ENCODE peak calls at places on chromosomes 5 and 9, in six cellular contexts. M is hepatocyte, O is PC-3, H is GM23248, D is GM23338, V is neural progenitor cell. L is an unnamed sample. For H3K79me2, the result is how much of the 10 kb centered on the place peaks cover.

GRCh38 chr5:142915840-142916424 is 145.8 kb downstream of the ARHGAP26 start:
- DNase-seq in O (peak), M (peak), H (peak), D (peak), V (peak), L (peak)

GRCh38 chr5:42750507-42750906 is 6.1 kb upstream of the CCDC152 start:
- DNase-seq in D (no peak), H (no peak), M (no peak), O (no peak), V (no peak), L (no peak)

GRCh38 chr9:105206821-105207699 is 37.4 kb upstream of the SLC44A1 start:
- DNase-seq in D (no peak), M (no peak), V (no peak), H (peak), O (peak), L (no peak)

GRCh38 chr9:116391306-116391900 is 237.8 kb downstream of the PAPPA start:
- DNase-seq in M (peak), V (no peak), H (peak), O (peak), D (no peak), L (no peak)

GRCh38 chr5:107486489-107486888 is 184.2 kb downstream of the EFNA5 start:
- DNase-seq in M (no peak), V (no peak), D (no peak), H (peak), O (peak), L (no peak)

GRCh38 chr5:77155179-77155839 is 55.2 kb upstream of the PDE8B start:
- DNase-seq in O (no peak), V (no peak), M (no peak), H (no peak), D (no peak), L (no peak)

GRCh38 chr9:98656536-98656935 is 52.2 kb downstream of the GABBR2 start:
- DNase-seq in O (no peak), H (peak), V (no peak), M (no peak), D (no peak), L (no peak)

GRCh38 chr5:171365351-171365750 is 22.3 kb upstream of the NPM1 start:
- DNase-seq in V (peak), D (peak), M (no peak), H (peak), O (no peak), L (peak)

GRCh38 chr5:2003206-2003605 is 120.5 kb upstream of the IRX4 start:
- DNase-seq in D (no peak), V (no peak), O (no peak), H (no peak), M (no peak), L (no peak)

GRCh38 chr5:109668237-109668636 is 21.5 kb upstream of the MAN2A1 start:
- DNase-seq in V (no peak), M (no peak), O (no peak), D (no peak), H (no peak), L (no peak)

GRCh38 chr5:125081101-125081500 is 334.7 kb upstream of the ZNF608 start:
- DNase-seq in D (no peak), M (no peak), V (no peak), H (no peak), O (no peak), L (no peak)

GRCh38 chr5:136098171-136098570 is 34.5 kb upstream of the SMAD5 start:
- DNase-seq in H (no peak), O (no peak), M (no peak), V (no peak), D (no peak), L (no peak)

GRCh38 chr9:35994959-35995358 is 37.0 kb upstream of the OR2S2 start:
- DNase-seq in M (no peak), O (no peak), H (no peak), D (no peak), V (no peak), L (no peak)

GRCh38 chr9:136200424-136200823 is 4.5 kb downstream of the LHX3 start:
- DNase-seq in O (no peak), D (peak), M (no peak), H (no peak), V (no peak), L (no peak)

GRCh38 chr5:122751293-122751753 is 23.6 kb upstream of the SNX2 start:
- DNase-seq in D (peak), V (no peak), H (peak), O (no peak), M (peak), L (no peak)

GRCh38 chr5:43007911-43008368 is 32.2 kb downstream of the ANXA2R start:
- DNase-seq in M (peak), O (peak), D (peak), V (peak), H (peak), L (peak)

GRCh38 chr9:22455181-22455580 is 8.6 kb downstream of the DMRTA1 start:
- DNase-seq in M (no peak), H (no peak), O (peak), D (no peak), V (no peak), L (no peak)
- H3K4me2 ChIP-seq in M (no peak), H (no peak), O (no peak), D (no peak), V (no peak), L (no peak)

DNA sequence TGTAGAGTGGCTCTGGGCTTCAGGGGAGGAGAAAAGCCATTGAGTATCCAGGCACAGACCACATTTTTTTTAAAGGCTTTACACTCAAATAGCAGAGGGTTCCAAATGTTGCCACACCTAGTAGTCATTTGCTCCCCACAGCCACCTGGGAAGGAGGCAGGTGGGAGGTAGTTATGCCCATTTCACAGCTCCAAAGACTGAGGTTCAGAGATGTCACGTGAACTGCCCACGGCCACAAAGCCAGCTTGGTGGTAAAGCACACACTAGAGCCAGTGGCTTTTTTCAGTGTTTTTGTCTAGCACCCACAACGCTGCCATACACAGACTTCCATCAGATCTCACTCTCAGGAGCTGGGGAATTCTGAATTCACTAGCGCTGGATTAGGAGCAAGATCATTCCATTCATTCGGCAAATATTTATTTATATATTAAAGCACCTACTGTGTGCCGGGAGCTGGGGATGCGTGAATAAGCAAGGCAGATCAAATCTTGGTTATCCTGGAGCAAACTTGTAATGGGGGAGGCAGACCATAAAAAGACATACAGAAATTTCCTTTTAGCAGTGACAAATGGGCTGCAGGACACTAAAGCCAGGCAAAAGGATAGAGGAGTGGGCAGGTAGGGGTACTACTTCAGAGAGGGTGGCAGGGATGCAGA is 7.4 kb downstream of the WHRN start:
- DNase-seq in O (no peak), D (no peak), M (no peak), H (no peak), V (no peak), L (no peak)
- TF ChIP-seq EZH2phosphoT487 in O (no peak), D (no peak), M (no peak), H (no peak), V (no peak), L (no peak)

GRCh38 chr9:76223749-76224340 is 170.4 kb downstream of the RFK start:
- DNase-seq in M (no peak), O (no peak), D (no peak), H (peak), V (no peak), L (no peak)
- H3K79me2 ChIP-seq in M (under half), O (under half), D (under half), H (under half), V (under half), L (under half)

DNA sequence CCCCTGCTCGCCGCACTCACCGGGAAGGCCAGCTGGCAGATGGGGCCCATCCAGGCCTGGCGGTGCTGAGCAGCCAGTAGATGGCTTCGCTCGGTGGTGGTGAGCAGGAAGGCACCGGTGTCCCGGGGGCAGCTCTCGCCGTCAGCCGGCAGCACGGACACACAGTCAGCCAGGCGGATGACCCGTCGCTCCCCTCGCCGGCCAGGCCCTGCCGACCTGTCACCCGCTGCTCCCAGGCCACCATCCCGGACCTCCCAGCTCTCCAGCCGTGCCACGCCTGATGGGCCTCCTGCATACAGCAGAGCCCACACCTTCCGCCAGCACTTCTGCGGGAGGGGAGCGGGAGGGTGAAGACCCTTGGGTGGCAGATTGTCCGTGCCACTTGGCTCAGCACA is 1.4 kb downstream of the DOK3 start:
- DNase-seq in O (no peak), M (no peak), V (no peak), D (no peak), H (no peak), L (peak)
- H3K4me2 ChIP-seq in O (no peak), M (no peak), V (no peak), D (no peak), H (no peak), L (peak)

GRCh38 chr5:177592010-177592834 is at the start of gene TMED9:
- DNase-seq in M (peak), O (peak), H (peak), D (peak), V (peak), L (peak)
- TF ChIP-seq EZH2phosphoT487 in M (no peak), O (no peak), H (no peak), D (no peak), V (no peak), L (no peak)

GRCh38 chr5:174729075-174729680 is 4.8 kb downstream of the MSX2 start:
- DNase-seq in M (no peak), H (no peak), D (peak), O (no peak), V (peak), L (no peak)
- H3K79me2 ChIP-seq in M (half or more), H (under half), D (under half), O (under half), V (under half), L (under half)

GRCh38 chr5:78724061-78724460 is 75.5 kb upstream of the LHFPL2 start:
- DNase-seq in D (no peak), M (no peak), O (no peak), V (no peak), H (no peak), L (peak)
- H3K4me2 ChIP-seq in D (no peak), M (no peak), O (no peak), V (no peak), H (no peak), L (peak)

DNA sequence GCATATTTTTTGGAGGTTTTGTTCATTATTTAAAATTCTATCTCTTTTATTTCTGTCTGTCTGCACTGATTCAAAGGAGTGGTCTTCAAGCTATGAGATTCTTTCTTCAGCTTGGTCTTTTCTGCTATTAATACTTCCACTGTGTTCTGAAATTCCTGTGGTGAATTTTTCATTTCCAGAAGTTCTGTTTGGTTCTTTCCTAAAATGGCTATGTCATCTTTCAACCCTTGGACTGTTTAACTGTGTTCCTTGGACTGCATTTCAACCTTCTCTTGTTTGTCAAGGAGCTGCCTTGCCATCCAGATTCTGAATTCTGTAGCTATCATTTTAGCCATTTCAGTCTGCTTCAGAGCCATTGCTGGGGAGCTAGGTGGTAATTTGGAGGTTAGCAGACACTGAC is 76.3 kb downstream of the CERT1 start:
- DNase-seq in H (no peak), V (no peak), M (no peak), O (no peak), D (no peak), L (no peak)
- TF ChIP-seq EZH2phosphoT487 in H (no peak), V (no peak), M (no peak), O (no peak), D (no peak), L (no peak)

GRCh38 chr9:124284237-124284831 is 26.6 kb downstream of the NEK6 start:
- DNase-seq in D (no peak), O (no peak), V (no peak), H (no peak), M (peak), L (no peak)

GRCh38 chr9:124285903-124286291 is 28.1 kb downstream of the NEK6 start:
- DNase-seq in M (peak), O (no peak), V (no peak), H (peak), D (no peak), L (no peak)

GRCh38 chr9:124286292-124286931 is 28.7 kb downstream of the NEK6 start:
- DNase-seq in H (peak), V (no peak), O (no peak), D (no peak), M (peak), L (peak)

GRCh38 chr9:124284940-124285441 is 27.2 kb downstream of the NEK6 start:
- DNase-seq in O (no peak), D (no peak), V (no peak), M (no peak), H (peak), L (no peak)

GRCh38 chr9:124285490-124285889 is 27.7 kb downstream of the NEK6 start:
- DNase-seq in D (no peak), V (no peak), M (no peak), O (no peak), H (no peak), L (no peak)
- H3K79me2 ChIP-seq in D (under half), V (under half), M (half or more), O (half or more), H (half or more), L (under half)

L was measured in OCI-LY7.